ENCODE peak calls at places on chromosome X, in eight cellular contexts. O, W, Z, G, Y, H, T and I are unnamed samples.

GRCh38 chrX:114800719-114801118 is 216.7 kb downstream of the IL13RA2 start:
- DNase-seq in O (no peak), W (peak), Z (no peak), G (no peak), Y (peak), H (no peak), T (no peak), I (peak)

GRCh38 chrX:143663755-143664154 is 27.9 kb upstream of the SLITRK4 start:
- DNase-seq in O (no peak), W (no peak), Z (no peak), G (no peak), Y (peak), H (no peak), T (no peak), I (no peak)

GRCh38 chrX:42930951-42931350 is 153.0 kb upstream of the PPP1R2C start:
- DNase-seq in O (no peak), W (no peak), Z (no peak), G (no peak), Y (no peak), H (no peak), T (no peak), I (no peak)

GRCh38 chrX:72045552-72046277 is 86.0 kb downstream of the RTL5 start:
- DNase-seq in O (no peak), W (no peak), Z (no peak), G (no peak), Y (no peak), H (no peak), T (no peak), I (no peak)

GRCh38 chrX:1598876-1599790 is 7.7 kb downstream of the AKAP17A start:
- DNase-seq in O (no peak), W (no peak), Z (no peak), G (no peak), Y (no peak), H (no peak), T (no peak), I (no peak)

GRCh38 chrX:48664156-48664555 is 19.4 kb upstream of the WAS start:
- DNase-seq in O (no peak), W (no peak), Z (no peak), G (no peak), Y (no peak), H (no peak), T (no peak), I (no peak)

GRCh38 chrX:55488268-55488558 is 1.4 kb downstream of the USP51 start:
- DNase-seq in O (no peak), W (no peak), Z (no peak), G (no peak), Y (no peak), H (no peak), T (no peak), I (no peak)

GRCh38 chrX:155134255-155134654 is 62.9 kb downstream of the BRCC3 start:
- DNase-seq in O (no peak), W (no peak), Z (no peak), G (no peak), Y (no peak), H (no peak), T (no peak), I (no peak)

GRCh38 chrX:103878466-103879151 is 46.6 kb upstream of the RAB9B start:
- DNase-seq in O (no peak), W (peak), Z (no peak), G (no peak), Y (peak), H (peak), T (no peak), I (peak)

GRCh38 chrX:119004920-119005524 is 30.6 kb downstream of the LONRF3 start:
- DNase-seq in O (peak), W (peak), Z (peak), G (peak), Y (peak), H (peak), T (peak), I (peak)

GRCh38 chrX:44913656-44914531 is 40.9 kb downstream of the KDM6A start:
- DNase-seq in O (no peak), W (no peak), Z (no peak), G (no peak), Y (no peak), H (no peak), T (no peak), I (no peak)

GRCh38 chrX:12814434-12814833 is 23.2 kb downstream of the PRPS2 start:
- DNase-seq in O (no peak), W (peak), Z (peak), G (no peak), Y (peak), H (peak), T (peak), I (peak)

GRCh38 chrX:107454302-107454701 is 4.8 kb downstream of the FRMPD3 start:
- DNase-seq in O (no peak), W (no peak), Z (no peak), G (no peak), Y (no peak), H (no peak), T (no peak), I (no peak)

GRCh38 chrX:46913710-46914109 is 1.5 kb downstream of the JADE3 start:
- DNase-seq in O (no peak), W (peak), Z (no peak), G (peak), Y (peak), H (peak), T (peak), I (peak)

GRCh38 chrX:45735571-45735970 is 534.9 kb upstream of the DIPK2B start:
- DNase-seq in O (no peak), W (no peak), Z (no peak), G (no peak), Y (no peak), H (no peak), T (no peak), I (no peak)

GRCh38 chrX:8749697-8750096 is 17.8 kb upstream of the ANOS1 start:
- DNase-seq in O (no peak), W (no peak), Z (no peak), G (no peak), Y (no peak), H (no peak), T (no peak), I (no peak)

GRCh38 chrX:134240209-134240608 is 3.2 kb downstream of the CCDC160 start:
- DNase-seq in O (no peak), W (no peak), Z (no peak), G (no peak), Y (no peak), H (no peak), T (no peak), I (no peak)

GRCh38 chrX:14598330-14598729 is 69.0 kb downstream of the GLRA2 start:
- DNase-seq in O (no peak), W (peak), Z (no peak), G (no peak), Y (no peak), H (no peak), T (no peak), I (peak)

GRCh38 chrX:131812847-131813825 is 210.0 kb upstream of the STK26 start:
- DNase-seq in O (peak), W (peak), Z (no peak), G (peak), Y (no peak), H (peak), T (peak), I (peak)

GRCh38 chrX:68686684-68687045 is 39.2 kb downstream of the STARD8 start:
- DNase-seq in O (peak), W (no peak), Z (no peak), G (peak), Y (peak), H (no peak), T (peak), I (peak)

GRCh38 chrX:97234471-97235097 is 350.9 kb downstream of the RPA4 start:
- DNase-seq in O (no peak), W (no peak), Z (no peak), G (no peak), Y (no peak), H (no peak), T (no peak), I (no peak)

GRCh38 chrX:82134378-82134777 is 932.5 kb downstream of the SH3BGRL start:
- DNase-seq in O (no peak), W (peak), Z (no peak), G (no peak), Y (no peak), H (no peak), T (no peak), I (no peak)

GRCh38 chrX:121570072-121570841 is 522.8 kb downstream of the GLUD2 start:
- DNase-seq in O (no peak), W (no peak), Z (no peak), G (no peak), Y (no peak), H (no peak), T (no peak), I (no peak)

GRCh38 chrX:119041175-119041574 is 31.6 kb upstream of the CT47C1 start:
- DNase-seq in O (peak), W (peak), Z (no peak), G (peak), Y (peak), H (peak), T (peak), I (peak)

GRCh38 chrX:76555816-76556215 is 128.3 kb downstream of the MAGEE1 start:
- DNase-seq in O (no peak), W (peak), Z (peak), G (no peak), Y (peak), H (peak), T (no peak), I (peak)

GRCh38 chrX:37578045-37578444 is 6.6 kb downstream of the LANCL3 start:
- DNase-seq in O (no peak), W (no peak), Z (no peak), G (no peak), Y (no peak), H (no peak), T (no peak), I (no peak)

GRCh38 chrX:138745215-138745614 is 33.7 kb upstream of the FGF13 start:
- DNase-seq in O (no peak), W (peak), Z (peak), G (peak), Y (peak), H (peak), T (peak), I (peak)

GRCh38 chrX:115357316-115357715 is 67.8 kb downstream of the LUZP4 start:
- DNase-seq in O (no peak), W (no peak), Z (no peak), G (no peak), Y (no peak), H (no peak), T (no peak), I (no peak)

GRCh38 chrX:9286234-9286633 is 178.6 kb upstream of the TBL1X start:
- DNase-seq in O (no peak), W (no peak), Z (no peak), G (no peak), Y (no peak), H (peak), T (peak), I (no peak)

GRCh38 chrX:102883491-102883890 is 53.6 kb upstream of the RAB40AL start:
- DNase-seq in O (no peak), W (no peak), Z (no peak), G (no peak), Y (no peak), H (no peak), T (no peak), I (no peak)

GRCh38 chrX:51155157-51155556 is 177.5 kb upstream of the NUDT10 start:
- DNase-seq in O (no peak), W (no peak), Z (no peak), G (no peak), Y (no peak), H (no peak), T (no peak), I (no peak)

GRCh38 chrX:128458888-128459287 is 406.7 kb upstream of the ACTRT1 start:
- DNase-seq in O (no peak), W (no peak), Z (no peak), G (no peak), Y (no peak), H (no peak), T (no peak), I (no peak)

GRCh38 chrX:13270360-13270759 is 49.5 kb downstream of the ATXN3L start:
- DNase-seq in O (no peak), W (no peak), Z (no peak), G (no peak), Y (no peak), H (no peak), T (no peak), I (no peak)

GRCh38 chrX:139113682-139114081 is 402.2 kb upstream of the FGF13 start:
- DNase-seq in O (no peak), W (no peak), Z (no peak), G (no peak), Y (no peak), H (peak), T (no peak), I (no peak)

GRCh38 chrX:139905041-139905440 is 27.8 kb downstream of the ATP11C start:
- DNase-seq in O (no peak), W (no peak), Z (no peak), G (no peak), Y (no peak), H (no peak), T (no peak), I (no peak)

GRCh38 chrX:70049406-70049805 is 332 bp downstream of the AWAT2 start:
- DNase-seq in O (no peak), W (no peak), Z (no peak), G (no peak), Y (no peak), H (no peak), T (no peak), I (no peak)
- TF ChIP-seq CTCF in O (no peak), W (no peak), Z (no peak), G (no peak), Y (no peak), H (no peak), T (no peak), I (no peak)

DNA sequence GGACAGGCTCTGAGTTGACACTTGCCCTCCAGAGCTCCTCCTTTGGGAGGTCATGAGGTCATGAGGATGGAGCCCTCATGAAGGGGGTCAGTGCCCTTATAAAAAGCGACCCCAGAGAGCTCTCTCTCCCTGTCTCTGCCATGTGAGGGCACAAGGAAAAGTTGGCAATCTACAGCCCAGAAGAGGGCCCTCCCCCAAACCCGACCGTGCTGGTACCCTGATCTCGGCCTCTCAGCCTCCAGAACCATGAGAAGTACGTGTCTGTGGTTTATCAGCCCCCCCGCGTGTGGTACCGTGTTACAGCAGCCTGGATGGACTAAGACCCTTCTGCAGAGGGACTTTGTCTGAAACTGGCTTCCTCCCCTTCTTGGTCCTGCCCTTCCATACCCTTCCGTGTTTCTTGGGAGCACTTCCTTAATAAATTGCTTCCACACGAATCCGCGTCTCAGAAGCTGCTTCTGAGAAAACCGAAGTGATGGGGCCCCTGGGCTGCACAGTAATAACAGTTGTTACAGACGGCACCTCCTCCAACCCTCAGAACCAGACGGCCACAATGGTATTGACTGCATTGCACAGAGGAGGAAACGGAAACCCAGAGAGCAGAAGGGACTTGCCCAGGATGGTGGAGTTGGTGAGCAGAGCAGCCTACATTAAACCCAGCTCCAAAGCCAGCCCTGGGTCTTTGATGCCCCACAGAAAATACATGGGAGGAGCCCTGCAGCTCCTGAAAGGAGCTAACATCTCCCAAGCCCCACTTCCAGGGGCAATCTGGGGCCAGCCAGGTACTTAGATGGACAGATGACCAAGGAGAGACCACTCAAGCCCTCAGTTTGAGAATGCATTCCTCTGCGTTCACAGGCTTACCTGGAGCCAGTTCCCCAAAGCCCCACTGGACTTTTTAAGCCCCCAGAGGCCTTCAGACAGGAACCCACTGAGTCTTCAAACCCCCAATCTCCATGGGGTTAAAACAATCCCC is 242.7 kb downstream of the BCOR start:
- DNase-seq in O (no peak), W (no peak), Z (peak), G (no peak), Y (no peak), H (peak), T (no peak), I (no peak)
- H3K4me3 ChIP-seq in O (no peak), W (no peak), Z (peak), G (no peak), Y (no peak), H (no peak), T (no peak), I (no peak)

DNA sequence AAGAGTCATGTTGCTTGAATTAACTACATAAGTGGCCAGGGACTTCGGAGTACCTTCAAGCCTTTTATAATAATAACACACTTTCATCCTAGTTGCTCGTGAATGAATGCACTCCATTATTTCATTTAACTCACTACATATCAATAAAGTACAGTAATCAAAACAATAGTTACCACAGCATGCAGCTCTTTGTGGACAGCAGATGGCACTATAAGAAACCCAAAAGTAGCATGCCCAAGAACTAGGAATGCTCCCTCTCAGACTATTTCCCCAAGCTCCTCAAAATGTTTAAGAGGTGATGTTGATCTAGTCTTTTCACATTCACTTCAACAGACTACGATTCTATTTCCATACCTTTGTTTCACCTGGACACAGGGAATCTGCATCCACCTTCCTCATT is 500.8 kb upstream of the DIAPH2 start:
- DNase-seq in O (no peak), W (peak), Z (no peak), G (no peak), Y (peak), H (no peak), T (peak), I (peak)
- TF ChIP-seq CTCF in O (no peak), W (peak), Z (peak), G (no peak), Y (peak), H (no peak), T (peak), I (no peak)

GRCh38 chrX:153765138-153766079 is 1.4 kb downstream of the PLXNB3 start:
- DNase-seq in O (peak), W (no peak), Z (no peak), G (peak), Y (peak), H (no peak), T (no peak), I (peak)
- H3K4me3 ChIP-seq in O (peak), W (peak), Z (no peak), G (peak), Y (peak), H (no peak), T (peak), I (peak)

GRCh38 chrX:136712631-136713030 is 64.7 kb downstream of the CD40LG start:
- DNase-seq in O (no peak), W (no peak), Z (no peak), G (no peak), Y (no peak), H (no peak), T (no peak), I (no peak)

GRCh38 chrX:136714626-136715599 is 65.8 kb downstream of the ARHGEF6 start:
- DNase-seq in O (no peak), W (no peak), Z (peak), G (no peak), Y (no peak), H (no peak), T (no peak), I (no peak)

DNA sequence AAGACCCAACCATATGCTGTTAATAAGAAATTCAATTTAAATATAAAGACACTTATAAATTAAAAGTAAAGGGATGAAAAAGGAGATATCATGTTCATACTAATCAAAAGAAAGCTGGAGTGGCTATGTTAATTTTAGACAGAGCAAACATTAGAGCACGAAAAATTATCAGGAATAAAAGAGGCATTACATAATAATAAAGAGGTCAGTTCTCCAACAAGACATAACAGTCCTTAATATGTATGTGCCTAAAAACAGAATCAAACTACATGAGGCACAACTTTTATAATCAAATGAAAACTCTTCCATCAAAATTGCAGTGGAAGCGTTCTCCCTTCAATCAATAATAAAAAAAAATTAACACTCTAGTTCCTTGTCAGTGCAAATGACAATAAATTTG is 62.6 kb downstream of the ARHGEF6 start:
- DNase-seq in O (no peak), W (no peak), Z (no peak), G (no peak), Y (no peak), H (no peak), T (no peak), I (no peak)
- TF ChIP-seq CTCF in O (no peak), W (no peak), Z (no peak), G (no peak), Y (no peak), H (no peak), T (no peak), I (no peak)

GRCh38 chrX:74179499-74179898 is 124.5 kb upstream of the ZCCHC13 start:
- DNase-seq in O (no peak), W (no peak), Z (no peak), G (no peak), Y (no peak), H (no peak), T (no peak), I (peak)

GRCh38 chrX:74180716-74181115 is 123.3 kb upstream of the ZCCHC13 start:
- DNase-seq in O (no peak), W (no peak), Z (no peak), G (no peak), Y (no peak), H (no peak), T (no peak), I (no peak)

GRCh38 chrX:74179936-74180454 is 124.0 kb upstream of the ZCCHC13 start:
- DNase-seq in O (no peak), W (no peak), Z (no peak), G (no peak), Y (no peak), H (no peak), T (no peak), I (peak)

GRCh38 chrX:74179071-74179470 is 124.9 kb upstream of the ZCCHC13 start:
- DNase-seq in O (no peak), W (peak), Z (no peak), G (no peak), Y (peak), H (no peak), T (no peak), I (peak)

DNA sequence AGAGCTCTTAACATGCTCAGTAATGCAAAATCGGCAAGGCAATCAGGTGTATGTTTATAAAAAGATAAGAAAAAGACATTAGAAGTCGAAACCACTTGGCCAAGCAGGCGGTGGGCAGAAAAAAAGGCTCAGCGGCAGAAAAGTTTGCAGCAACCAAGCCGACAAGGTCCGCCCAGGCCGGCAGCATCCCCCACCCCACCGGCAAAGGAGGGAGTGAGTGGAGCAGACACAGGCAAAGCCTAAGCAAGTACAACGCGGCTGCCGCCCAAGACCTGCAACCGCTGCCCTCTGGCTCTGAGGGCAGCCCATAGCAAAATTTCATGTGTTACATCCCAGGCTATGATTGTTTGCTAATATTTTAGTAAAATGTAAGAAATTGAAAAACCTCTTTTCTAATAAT is 125.4 kb upstream of the ZCCHC13 start:
- DNase-seq in O (no peak), W (no peak), Z (no peak), G (no peak), Y (no peak), H (no peak), T (no peak), I (no peak)
- H3K4me3 ChIP-seq in O (no peak), W (no peak), Z (no peak), G (no peak), Y (no peak), H (no peak), T (no peak), I (no peak)

GRCh38 chrX:31178064-31178768 is 106.4 kb upstream of the FTHL17 start:
- DNase-seq in O (no peak), W (no peak), Z (peak), G (no peak), Y (no peak), H (no peak), T (no peak), I (no peak)
- TF ChIP-seq CTCF in O (no peak), W (no peak), Z (no peak), G (no peak), Y (no peak), H (no peak), T (no peak), I (no peak)

GRCh38 chrX:16215660-16216059 is 48.4 kb downstream of the MAGEB17 start:
- DNase-seq in O (no peak), W (no peak), Z (no peak), G (no peak), Y (no peak), H (no peak), T (no peak), I (no peak)
- H3K4me3 ChIP-seq in O (no peak), W (no peak), Z (no peak), G (no peak), Y (no peak), H (no peak), T (no peak), I (no peak)